ENCODE peak calls at places on chromosomes 12 and 14, in five cellular contexts. S, N, I, K and Q are unnamed samples.

GRCh38 chr12:128784030-128784770 is 39.6 kb downstream of the SLC15A4 start:
- DNase-seq in N (no peak), S (no peak), K (no peak), I (no peak), Q (no peak)

GRCh38 chr14:51774209-51774608 is 86.2 kb upstream of the GNG2 start:
- DNase-seq in I (no peak), S (no peak), N (no peak), K (no peak), Q (no peak)

GRCh38 chr12:47705571-47706425 is at the start of gene RPAP3:
- DNase-seq in K (peak), I (peak), S (peak), N (peak), Q (peak)

GRCh38 chr14:103825103-103825502 is 22.3 kb downstream of the PPP1R13B start:
- DNase-seq in S (no peak), K (no peak), N (no peak), I (no peak), Q (peak)

GRCh38 chr14:103848720-103849077 is 1.3 kb upstream of the PPP1R13B start:
- DNase-seq in I (peak), N (no peak), S (no peak), K (no peak), Q (peak)

GRCh38 chr14:23550131-23550826 is 1.3 kb downstream of the ZFHX2 start:
- DNase-seq in K (no peak), N (no peak), I (no peak), S (no peak), Q (no peak)

GRCh38 chr12:61356485-61356884 is 903.7 kb upstream of the USP15 start:
- DNase-seq in S (no peak), N (no peak), K (no peak), I (no peak), Q (no peak)

GRCh38 chr14:21097616-21098133 is 780 bp downstream of the ZNF219 start:
- DNase-seq in S (no peak), K (no peak), I (peak), N (no peak), Q (no peak)

GRCh38 chr12:113932411-113933196 is 33.5 kb downstream of the RBM19 start:
- DNase-seq in S (no peak), I (no peak), K (peak), N (no peak), Q (no peak)